ENCODE peak calls at places on chromosome 1, in four cellular contexts. F is kidney tubule cell, H is upper lobe of right lung, D is SW480. U is an unnamed sample.

GRCh38 chr1:90262791-90263190 is 267.9 kb downstream of the ZNF326 start:
- DNase-seq in D (no peak), F (no peak), H (no peak), U (no peak)

GRCh38 chr1:149917590-149918144 is at the start of gene SV2A:
- DNase-seq in F (no peak), D (peak), H (no peak), U (peak)

GRCh38 chr1:63775418-63776127 is 1.8 kb downstream of the ROR1 start:
- DNase-seq in H (no peak), D (no peak), F (no peak), U (no peak)

GRCh38 chr1:192732787-192733186 is 76.1 kb upstream of the RGS2 start:
- DNase-seq in D (peak), F (peak), H (no peak), U (peak)

GRCh38 chr1:89641781-89642180 is 8.9 kb downstream of the LRRC8C start:
- DNase-seq in H (no peak), F (no peak), D (no peak), U (no peak)

GRCh38 chr1:228469413-228470162 is 17.6 kb upstream of the RNF187 start:
- DNase-seq in F (no peak), H (no peak), D (no peak), U (no peak)

GRCh38 chr1:65524931-65525296 is 104.4 kb downstream of the LEPR start:
- DNase-seq in H (no peak), F (no peak), D (no peak), U (no peak)

GRCh38 chr1:179082308-179083030 is 599 bp downstream of the TOR3A start:
- DNase-seq in F (peak), D (peak), H (peak), U (peak)

GRCh38 chr1:235557495-235557894 is 53.2 kb upstream of the B3GALNT2 start:
- DNase-seq in H (no peak), D (no peak), F (no peak), U (peak)

GRCh38 chr1:10242811-10243210 is 32.4 kb downstream of the KIF1B start:
- DNase-seq in F (no peak), H (no peak), D (no peak), U (no peak)

U was measured in WERI-Rb-1.